ENCODE peak calls at places on chromosomes 1 and 21, in five cellular contexts. One of them, this sample, is unnamed.

GRCh38 chr1:2880812-2881295 is 79.4 kb upstream of the TTC34 start:
- DNase-seq in astrocyte of the cerebellum: no peak
- DNase-seq in mammary epithelial cell: no peak
- DNase-seq in cardiac fibroblast: no peak
- DNase-seq in skeletal muscle cell: no peak
- DNase-seq in this sample: no peak

GRCh38 chr21:29349702-29350101 is 51.0 kb downstream of the BACH1 start:
- DNase-seq in cardiac fibroblast: no peak
- DNase-seq in skeletal muscle cell: no peak
- DNase-seq in astrocyte of the cerebellum: no peak
- DNase-seq in mammary epithelial cell: no peak
- DNase-seq in this sample: no peak

GRCh38 chr21:24420694-24421093 is 1186.6 kb downstream of the MRPL39 start:
- DNase-seq in cardiac fibroblast: no peak
- DNase-seq in astrocyte of the cerebellum: no peak
- DNase-seq in skeletal muscle cell: no peak
- DNase-seq in mammary epithelial cell: no peak
- DNase-seq in this sample: no peak

GRCh38 chr1:47681735-47682134 is 243.9 kb downstream of the FOXD2 start:
- DNase-seq in astrocyte of the cerebellum: no peak
- DNase-seq in skeletal muscle cell: no peak
- DNase-seq in cardiac fibroblast: no peak
- DNase-seq in mammary epithelial cell: no peak
- DNase-seq in this sample: no peak

GRCh38 chr1:58901008-58901407 is 117.2 kb upstream of the JUN start:
- DNase-seq in mammary epithelial cell: no peak
- DNase-seq in cardiac fibroblast: no peak
- DNase-seq in skeletal muscle cell: no peak
- DNase-seq in astrocyte of the cerebellum: no peak
- DNase-seq in this sample: peak

GRCh38 chr1:9827558-9828185 is 3.9 kb upstream of the CLSTN1 start:
- DNase-seq in astrocyte of the cerebellum: peak
- DNase-seq in cardiac fibroblast: peak
- DNase-seq in skeletal muscle cell: peak
- DNase-seq in mammary epithelial cell: no peak
- DNase-seq in this sample: no peak

GRCh38 chr1:223776075-223776814 is 63.9 kb downstream of the CAPN2 start:
- DNase-seq in cardiac fibroblast: peak
- DNase-seq in skeletal muscle cell: peak
- DNase-seq in astrocyte of the cerebellum: peak
- DNase-seq in mammary epithelial cell: peak
- DNase-seq in this sample: peak

GRCh38 chr1:228457017-228457395 is 30.2 kb upstream of the RNF187 start:
- DNase-seq in skeletal muscle cell: no peak
- DNase-seq in cardiac fibroblast: peak
- DNase-seq in astrocyte of the cerebellum: no peak
- DNase-seq in mammary epithelial cell: no peak
- DNase-seq in this sample: no peak

GRCh38 chr1:81802601-81803422 is 2.1 kb downstream of the ADGRL2 start:
- DNase-seq in astrocyte of the cerebellum: no peak
- DNase-seq in cardiac fibroblast: peak
- DNase-seq in skeletal muscle cell: no peak
- DNase-seq in mammary epithelial cell: peak
- DNase-seq in this sample: peak

GRCh38 chr1:172278478-172278877 is 142.0 kb upstream of the C1orf105 start:
- DNase-seq in cardiac fibroblast: peak
- DNase-seq in skeletal muscle cell: peak
- DNase-seq in mammary epithelial cell: peak
- DNase-seq in astrocyte of the cerebellum: peak
- DNase-seq in this sample: peak

GRCh38 chr1:83818916-83819315 is 180.0 kb downstream of the TTLL7 start:
- DNase-seq in cardiac fibroblast: peak
- DNase-seq in skeletal muscle cell: no peak
- DNase-seq in astrocyte of the cerebellum: no peak
- DNase-seq in mammary epithelial cell: peak
- DNase-seq in this sample: peak

GRCh38 chr1:91830242-91831131 is 55.5 kb downstream of the TGFBR3 start:
- DNase-seq in mammary epithelial cell: peak
- DNase-seq in astrocyte of the cerebellum: peak
- DNase-seq in cardiac fibroblast: peak
- DNase-seq in skeletal muscle cell: peak
- DNase-seq in this sample: peak

GRCh38 chr1:234111458-234112142 is 207.1 kb downstream of the SLC35F3 start:
- DNase-seq in astrocyte of the cerebellum: no peak
- DNase-seq in cardiac fibroblast: peak
- DNase-seq in skeletal muscle cell: no peak
- DNase-seq in mammary epithelial cell: peak
- DNase-seq in this sample: peak

GRCh38 chr21:37450385-37451044 is 83.9 kb downstream of the DYRK1A start:
- DNase-seq in cardiac fibroblast: peak
- DNase-seq in mammary epithelial cell: peak
- DNase-seq in skeletal muscle cell: no peak
- DNase-seq in astrocyte of the cerebellum: no peak
- DNase-seq in this sample: peak

GRCh38 chr1:31669786-31670582 is 25.3 kb upstream of the PEF1 start:
- DNase-seq in mammary epithelial cell: peak
- DNase-seq in cardiac fibroblast: peak
- DNase-seq in astrocyte of the cerebellum: no peak
- DNase-seq in skeletal muscle cell: no peak
- DNase-seq in this sample: peak

GRCh38 chr1:204074274-204075115 is 1.6 kb downstream of the SOX13 start:
- DNase-seq in cardiac fibroblast: peak
- DNase-seq in mammary epithelial cell: peak
- DNase-seq in skeletal muscle cell: no peak
- DNase-seq in astrocyte of the cerebellum: no peak
- DNase-seq in this sample: peak

GRCh38 chr1:198467907-198468306 is 72.6 kb downstream of the ATP6V1G3 start:
- DNase-seq in astrocyte of the cerebellum: peak
- DNase-seq in skeletal muscle cell: no peak
- DNase-seq in mammary epithelial cell: no peak
- DNase-seq in cardiac fibroblast: no peak
- DNase-seq in this sample: no peak

GRCh38 chr1:18769140-18769539 is 90.3 kb downstream of the TAS1R2 start:
- DNase-seq in skeletal muscle cell: no peak
- DNase-seq in mammary epithelial cell: no peak
- DNase-seq in astrocyte of the cerebellum: no peak
- DNase-seq in cardiac fibroblast: no peak
- DNase-seq in this sample: no peak

GRCh38 chr21:29287383-29287782 is 11.3 kb upstream of the BACH1 start:
- DNase-seq in mammary epithelial cell: no peak
- DNase-seq in astrocyte of the cerebellum: no peak
- DNase-seq in cardiac fibroblast: peak
- DNase-seq in skeletal muscle cell: no peak
- DNase-seq in this sample: peak

GRCh38 chr1:32447469-32448185 is 17.2 kb upstream of the ZBTB8B start:
- DNase-seq in skeletal muscle cell: peak
- DNase-seq in mammary epithelial cell: peak
- DNase-seq in cardiac fibroblast: peak
- DNase-seq in astrocyte of the cerebellum: peak
- DNase-seq in this sample: peak

GRCh38 chr1:147812799-147813198 is 52.4 kb upstream of the GJA5 start:
- DNase-seq in cardiac fibroblast: peak
- DNase-seq in astrocyte of the cerebellum: no peak
- DNase-seq in mammary epithelial cell: no peak
- DNase-seq in skeletal muscle cell: no peak
- DNase-seq in this sample: no peak

GRCh38 chr1:228304766-228305395 is 97.0 kb downstream of the OBSCN start:
- DNase-seq in mammary epithelial cell: no peak
- DNase-seq in cardiac fibroblast: no peak
- DNase-seq in astrocyte of the cerebellum: no peak
- DNase-seq in skeletal muscle cell: no peak
- DNase-seq in this sample: no peak

GRCh38 chr1:16236495-16237342 is at the start of gene CPLANE2:
- DNase-seq in cardiac fibroblast: peak
- DNase-seq in skeletal muscle cell: peak
- DNase-seq in astrocyte of the cerebellum: peak
- DNase-seq in mammary epithelial cell: peak
- DNase-seq in this sample: peak

GRCh38 chr1:243421784-243422183 is 165.9 kb downstream of the SDCCAG8 start:
- DNase-seq in cardiac fibroblast: peak
- DNase-seq in skeletal muscle cell: peak
- DNase-seq in mammary epithelial cell: no peak
- DNase-seq in astrocyte of the cerebellum: peak
- DNase-seq in this sample: peak

GRCh38 chr21:36155603-36156338 is 853 bp upstream of the DOP1B start:
- DNase-seq in skeletal muscle cell: no peak
- DNase-seq in astrocyte of the cerebellum: no peak
- DNase-seq in cardiac fibroblast: no peak
- DNase-seq in mammary epithelial cell: peak
- DNase-seq in this sample: no peak

GRCh38 chr1:94362466-94363058 is 55.6 kb upstream of the ABCD3 start:
- DNase-seq in skeletal muscle cell: no peak
- DNase-seq in cardiac fibroblast: peak
- DNase-seq in astrocyte of the cerebellum: no peak
- DNase-seq in mammary epithelial cell: peak
- DNase-seq in this sample: peak

GRCh38 chr1:154206212-154206611 is at the start of gene CFAP141:
- DNase-seq in mammary epithelial cell: peak
- DNase-seq in skeletal muscle cell: no peak
- DNase-seq in astrocyte of the cerebellum: no peak
- DNase-seq in cardiac fibroblast: no peak
- DNase-seq in this sample: no peak

GRCh38 chr1:174965006-174965971 is 34.5 kb upstream of the CACYBP start:
- DNase-seq in skeletal muscle cell: no peak
- DNase-seq in astrocyte of the cerebellum: no peak
- DNase-seq in mammary epithelial cell: no peak
- DNase-seq in cardiac fibroblast: peak
- DNase-seq in this sample: no peak

DNA sequence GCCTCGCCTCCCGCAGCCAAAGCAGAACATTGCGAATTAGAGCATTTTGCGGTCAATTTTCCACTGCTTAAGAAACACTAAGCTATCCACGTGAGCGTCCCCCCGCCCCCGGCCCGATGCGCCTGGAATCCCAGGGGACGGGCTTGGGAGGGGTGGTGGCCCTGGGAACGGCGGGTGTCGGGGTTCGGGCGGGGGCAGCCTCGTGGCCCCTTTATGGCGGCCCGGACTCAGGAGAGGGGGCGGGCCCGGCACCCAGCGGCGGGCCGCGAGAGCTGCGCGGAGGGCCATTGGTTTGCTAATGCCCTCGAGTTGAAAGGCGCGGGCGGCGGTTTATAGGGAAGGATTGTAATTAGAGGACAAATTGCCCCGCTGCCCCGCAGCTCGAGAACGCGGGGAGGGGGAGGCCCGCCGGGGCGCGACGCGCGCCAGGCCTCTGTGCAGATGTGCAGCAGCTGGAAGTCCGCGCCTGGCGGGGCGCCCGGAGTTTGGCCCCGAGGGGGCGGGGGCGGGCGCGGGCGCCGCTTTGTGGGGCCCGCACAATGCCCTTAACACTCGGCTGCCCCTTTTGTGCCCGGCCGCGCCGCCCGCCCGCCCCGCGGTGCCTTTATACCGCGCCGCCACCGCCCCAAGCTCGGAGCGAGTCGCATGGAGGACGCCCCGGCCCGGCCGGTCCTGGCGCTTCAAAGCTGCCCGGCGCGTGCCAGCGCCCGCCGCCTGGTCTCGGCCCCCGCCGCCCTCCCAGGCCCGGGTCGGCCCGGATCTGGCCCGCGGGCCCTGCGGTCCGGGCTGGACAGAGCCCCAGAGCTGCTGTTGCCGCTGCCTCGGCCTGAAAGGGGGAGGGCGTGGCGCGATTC is 1.9 kb upstream of the HES3 start:
- DNase-seq in skeletal muscle cell: no peak
- DNase-seq in cardiac fibroblast: no peak
- DNase-seq in astrocyte of the cerebellum: no peak
- DNase-seq in mammary epithelial cell: no peak
- DNase-seq in this sample: peak
- H3K4me3 ChIP-seq in skeletal muscle cell: peak
- H3K4me3 ChIP-seq in cardiac fibroblast: no peak
- H3K4me3 ChIP-seq in astrocyte of the cerebellum: peak
- H3K4me3 ChIP-seq in mammary epithelial cell: no peak
- H3K4me3 ChIP-seq in this sample: no peak

GRCh38 chr1:26154750-26155149 is 4.1 kb upstream of the FAM110D start:
- DNase-seq in skeletal muscle cell: no peak
- DNase-seq in cardiac fibroblast: no peak
- DNase-seq in mammary epithelial cell: no peak
- DNase-seq in astrocyte of the cerebellum: no peak
- DNase-seq in this sample: no peak
- H3K4me3 ChIP-seq in skeletal muscle cell: no peak
- H3K4me3 ChIP-seq in cardiac fibroblast: no peak
- H3K4me3 ChIP-seq in mammary epithelial cell: no peak
- H3K4me3 ChIP-seq in astrocyte of the cerebellum: no peak
- H3K4me3 ChIP-seq in this sample: no peak

DNA sequence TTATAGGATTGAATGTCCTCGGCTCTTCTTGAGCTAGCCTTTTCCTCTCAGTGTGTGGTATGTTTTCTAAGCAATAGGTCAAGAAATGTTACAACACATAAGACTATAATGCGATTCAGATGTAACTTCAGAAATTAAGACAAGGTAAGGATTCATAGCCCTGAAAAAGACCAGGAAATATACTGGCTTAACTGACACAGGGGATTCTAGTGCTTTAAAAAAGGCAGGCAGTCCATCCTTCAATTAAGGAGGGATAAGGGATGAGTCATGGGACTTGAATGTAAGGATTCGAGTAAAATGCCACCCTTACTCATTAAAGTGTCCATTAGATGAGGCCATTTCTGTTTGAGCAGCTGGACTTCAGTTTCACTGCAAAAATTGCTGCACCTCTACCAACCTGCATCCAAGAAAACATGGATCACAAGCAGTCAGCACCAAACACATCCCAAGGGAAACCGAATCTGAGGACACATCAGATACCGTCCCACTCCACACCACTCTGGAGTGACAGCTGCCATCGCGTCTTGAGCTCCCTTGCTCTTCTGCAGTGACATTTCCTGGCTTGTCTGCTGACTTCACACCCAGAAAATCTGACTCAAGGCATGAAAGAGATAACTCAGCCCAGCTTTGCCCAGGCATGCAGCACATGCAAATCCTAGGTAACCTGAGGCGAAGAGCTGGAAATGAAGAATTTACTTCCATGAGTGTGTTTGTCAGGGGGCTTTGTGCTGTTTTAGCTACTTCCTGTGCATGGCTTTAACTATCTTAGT is 37.8 kb downstream of the NGF start:
- DNase-seq in mammary epithelial cell: peak
- DNase-seq in cardiac fibroblast: no peak
- DNase-seq in astrocyte of the cerebellum: no peak
- DNase-seq in skeletal muscle cell: no peak
- DNase-seq in this sample: peak
- H3K4me3 ChIP-seq in mammary epithelial cell: no peak
- H3K4me3 ChIP-seq in cardiac fibroblast: no peak
- H3K4me3 ChIP-seq in astrocyte of the cerebellum: no peak
- H3K4me3 ChIP-seq in skeletal muscle cell: no peak
- H3K4me3 ChIP-seq in this sample: no peak

DNA sequence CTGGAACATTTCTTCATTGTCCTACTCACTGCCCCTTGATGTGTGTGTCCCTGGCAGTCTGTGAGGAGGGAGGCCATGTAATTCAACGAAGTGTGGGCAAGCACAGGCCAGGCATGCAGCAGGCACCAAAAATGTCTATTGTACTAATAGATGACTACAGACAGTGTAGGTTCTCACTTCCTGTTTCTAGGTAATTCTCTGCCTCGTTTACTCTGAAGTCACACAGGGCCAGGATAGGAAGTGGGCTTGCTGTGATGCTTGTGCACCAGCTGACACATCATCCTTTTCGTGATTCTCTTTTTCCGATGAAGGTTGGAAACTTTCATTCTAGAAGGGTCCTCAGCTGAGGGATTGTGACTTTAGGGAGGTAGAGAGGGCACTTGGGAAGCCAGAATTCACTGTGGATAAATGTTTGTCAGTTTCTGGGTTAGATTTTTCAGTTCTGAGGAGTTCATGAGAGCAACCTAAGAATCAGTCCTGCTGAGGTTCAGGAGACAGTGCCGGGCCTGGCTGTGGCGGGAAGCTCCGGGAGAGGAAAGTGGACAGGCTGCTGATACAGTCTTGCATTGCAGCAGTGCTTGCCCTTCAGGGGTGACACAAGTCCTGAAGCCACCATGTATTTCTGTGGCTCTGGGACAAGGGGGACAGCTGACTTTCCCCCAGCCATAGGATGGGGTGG is 4.3 kb upstream of the CSF1 start:
- DNase-seq in mammary epithelial cell: no peak
- DNase-seq in cardiac fibroblast: no peak
- DNase-seq in astrocyte of the cerebellum: no peak
- DNase-seq in skeletal muscle cell: no peak
- DNase-seq in this sample: no peak
- H3K4me3 ChIP-seq in mammary epithelial cell: no peak
- H3K4me3 ChIP-seq in cardiac fibroblast: no peak
- H3K4me3 ChIP-seq in astrocyte of the cerebellum: no peak
- H3K4me3 ChIP-seq in skeletal muscle cell: no peak
- H3K4me3 ChIP-seq in this sample: no peak

This sample was measured in foreskin fibroblast.